ENCODE peak calls at places on chromosomes 1 and 21, in four cellular contexts. V is fibroblast of pulmonary artery, G is GM06990, Z is uterus. M is an unnamed sample.

GRCh38 chr1:61056674-61057439 is 25.5 kb upstream of the NFIA start:
- DNase-seq in G (no peak), Z (peak), V (peak), M (peak)

GRCh38 chr1:20037877-20038276 is 32.1 kb upstream of the PLA2G5 start:
- DNase-seq in G (no peak), V (no peak), Z (no peak), M (no peak)

GRCh38 chr21:28899744-28900143 is 92.9 kb downstream of the LTN1 start:
- DNase-seq in V (peak), G (no peak), Z (no peak), M (no peak)

GRCh38 chr1:63116016-63116415 is 206.4 kb upstream of the FOXD3 start:
- DNase-seq in G (no peak), Z (no peak), V (peak), M (no peak)

GRCh38 chr21:26849428-26850115 is 4.4 kb upstream of the ADAMTS1 start:
- DNase-seq in Z (no peak), G (no peak), V (peak), M (no peak)

GRCh38 chr21:46328151-46328550 is 4.2 kb downstream of the PCNT start:
- DNase-seq in V (no peak), Z (no peak), G (no peak), M (no peak)

GRCh38 chr1:225842788-225843425 is 33.0 kb downstream of the EPHX1 start:
- DNase-seq in V (no peak), G (no peak), Z (no peak), M (no peak)

GRCh38 chr1:162470216-162470615 is 27.4 kb upstream of the UHMK1 start:
- DNase-seq in G (no peak), V (peak), Z (no peak), M (no peak)

GRCh38 chr21:44349416-44349846 is 4.0 kb upstream of the TRPM2 start:
- DNase-seq in G (no peak), V (no peak), Z (no peak), M (no peak)

GRCh38 chr1:39692152-39693064 is 1.2 kb upstream of the HPCAL4 start:
- DNase-seq in Z (no peak), G (no peak), V (no peak), M (peak)

GRCh38 chr1:167126811-167127210 is 32.9 kb downstream of the STYXL2 start:
- DNase-seq in V (no peak), G (no peak), Z (no peak), M (no peak)

GRCh38 chr1:91803847-91804545 is 82.0 kb downstream of the TGFBR3 start:
- DNase-seq in Z (no peak), G (peak), V (no peak), M (peak)

GRCh38 chr1:24149854-24150227 is 6.9 kb upstream of the IL22RA1 start:
- DNase-seq in G (no peak), Z (no peak), V (peak), M (no peak)

GRCh38 chr1:240575976-240576666 is 35.8 kb downstream of the GREM2 start:
- DNase-seq in G (peak), V (peak), Z (no peak), M (peak)

GRCh38 chr1:229975047-229975446 is 92.0 kb upstream of the GALNT2 start:
- DNase-seq in V (no peak), Z (no peak), G (no peak), M (no peak)

GRCh38 chr1:186212574-186213224 is 162.4 kb downstream of the TPR start:
- DNase-seq in Z (peak), V (peak), G (no peak), M (no peak)

GRCh38 chr21:41217656-41218380 is 49.9 kb downstream of the BACE2 start:
- DNase-seq in Z (no peak), G (no peak), V (peak), M (no peak)

GRCh38 chr1:109201123-109201703 is 12.5 kb upstream of the SARS1 start:
- DNase-seq in V (peak), Z (no peak), G (no peak), M (no peak)

GRCh38 chr1:231171623-231172197 is 9.9 kb downstream of the TRIM67 start:
- DNase-seq in V (no peak), Z (no peak), G (no peak), M (no peak)

GRCh38 chr1:43818691-43819090 is 111.4 kb downstream of the ST3GAL3 start:
- DNase-seq in Z (no peak), V (no peak), G (no peak), M (no peak)

GRCh38 chr1:93874025-93874651 is 4.9 kb downstream of the DNTTIP2 start:
- DNase-seq in V (peak), G (no peak), Z (no peak), M (no peak)

GRCh38 chr21:45620201-45620600 is 23.3 kb upstream of the PCBP3 start:
- DNase-seq in V (no peak), Z (no peak), G (no peak), M (no peak)

GRCh38 chr1:10555635-10556429 is 81.1 kb downstream of the PEX14 start:
- DNase-seq in Z (no peak), V (no peak), G (peak), M (no peak)

GRCh38 chr1:243793298-243793697 is 56.7 kb downstream of the AKT3 start:
- DNase-seq in Z (no peak), G (no peak), V (no peak), M (no peak)

GRCh38 chr1:24966724-24967346 is 36.8 kb upstream of the RUNX3 start:
- DNase-seq in G (peak), Z (no peak), V (peak), M (peak)

GRCh38 chr1:24635195-24635843 is 7.8 kb upstream of the SRRM1 start:
- DNase-seq in Z (no peak), V (peak), G (peak), M (no peak)

GRCh38 chr1:53899206-53899628 is 5.2 kb downstream of the DIO1 start:
- DNase-seq in G (no peak), Z (peak), V (peak), M (no peak)

GRCh38 chr1:75736016-75736415 is 11.5 kb downstream of the ACADM start:
- DNase-seq in Z (no peak), G (no peak), V (no peak), M (no peak)

GRCh38 chr1:35561297-35561971 is 3.8 kb downstream of the NCDN start:
- DNase-seq in V (no peak), Z (no peak), G (no peak), M (no peak)

GRCh38 chr1:145926706-145927072 is 595 bp downstream of the RBM8A start:
- DNase-seq in V (no peak), Z (no peak), G (no peak), M (no peak)

GRCh38 chr1:217469983-217470382 is 160.9 kb downstream of the GPATCH2 start:
- DNase-seq in V (no peak), Z (no peak), G (no peak), M (no peak)

GRCh38 chr1:100146958-100147357 is 14.0 kb downstream of the TRMT13 start:
- DNase-seq in V (no peak), Z (no peak), G (no peak), M (no peak)

GRCh38 chr1:229254910-229255541 is 15.9 kb upstream of the RAB4A start:
- DNase-seq in V (peak), G (no peak), Z (no peak), M (peak)

GRCh38 chr1:93593868-93594602 is 87.6 kb downstream of the BCAR3 start:
- DNase-seq in G (no peak), V (no peak), Z (no peak), M (no peak)

GRCh38 chr1:173043253-173043652 is 7.5 kb downstream of the TNFSF18 start:
- DNase-seq in G (no peak), Z (no peak), V (peak), M (no peak)

GRCh38 chr1:195202271-195202670 is 1406.0 kb downstream of the KCNT2 start:
- DNase-seq in G (no peak), Z (no peak), V (peak), M (no peak)

DNA sequence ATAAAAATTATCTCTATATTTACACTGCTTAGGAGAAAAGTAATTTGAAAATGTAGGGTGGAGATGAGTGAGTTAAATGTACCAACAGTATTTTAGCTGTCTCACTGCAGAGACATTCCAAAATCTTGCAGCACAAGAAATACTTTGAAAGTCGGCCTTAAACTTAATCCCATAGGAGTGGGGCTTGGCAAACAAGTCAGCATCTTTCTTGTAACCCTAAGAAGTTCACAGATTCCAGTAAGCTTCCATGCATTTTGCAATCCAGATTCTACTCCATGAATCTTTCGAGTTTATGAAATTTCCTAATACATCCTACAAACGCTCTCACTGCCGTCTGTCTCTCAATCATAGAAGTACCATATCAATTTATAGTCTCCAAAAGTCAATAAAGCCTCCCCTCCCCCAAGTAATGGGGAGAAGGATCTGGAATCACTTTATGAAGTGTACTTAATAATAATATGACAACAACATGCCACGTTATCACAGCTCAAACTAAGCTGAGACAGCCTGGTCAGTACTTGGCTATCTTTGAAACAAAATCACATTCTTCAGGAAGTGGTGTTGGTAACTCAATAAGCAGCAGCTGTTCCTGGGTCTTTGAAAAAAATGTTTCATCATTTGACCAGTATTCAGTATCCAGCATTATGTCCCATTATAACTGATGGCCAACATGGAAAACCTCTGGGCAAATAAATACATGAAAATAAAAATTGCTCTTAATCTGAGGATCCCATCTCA is 317.4 kb upstream of the RUNX1 start:
- DNase-seq in V (peak), Z (peak), G (no peak), M (no peak)
- H3K4me3 ChIP-seq in V (no peak), Z (no peak), G (no peak), M (no peak)

GRCh38 chr1:1355376-1355775 is 3.0 kb downstream of the MXRA8 start:
- DNase-seq in V (no peak), Z (no peak), G (no peak), M (no peak)

GRCh38 chr1:1357871-1358432 is 403 bp downstream of the MXRA8 start:
- DNase-seq in V (no peak), G (no peak), Z (no peak), M (no peak)

GRCh38 chr1:1356796-1357401 is 1.5 kb downstream of the MXRA8 start:
- DNase-seq in Z (no peak), V (no peak), G (no peak), M (no peak)

GRCh38 chr1:1354271-1355247 is 3.8 kb downstream of the MXRA8 start:
- DNase-seq in V (no peak), Z (no peak), G (no peak), M (no peak)

GRCh38 chr1:1356166-1356795 is 2.1 kb downstream of the MXRA8 start:
- DNase-seq in G (no peak), V (no peak), Z (no peak), M (no peak)
- H3K4me3 ChIP-seq in G (no peak), V (peak), Z (peak), M (no peak)

DNA sequence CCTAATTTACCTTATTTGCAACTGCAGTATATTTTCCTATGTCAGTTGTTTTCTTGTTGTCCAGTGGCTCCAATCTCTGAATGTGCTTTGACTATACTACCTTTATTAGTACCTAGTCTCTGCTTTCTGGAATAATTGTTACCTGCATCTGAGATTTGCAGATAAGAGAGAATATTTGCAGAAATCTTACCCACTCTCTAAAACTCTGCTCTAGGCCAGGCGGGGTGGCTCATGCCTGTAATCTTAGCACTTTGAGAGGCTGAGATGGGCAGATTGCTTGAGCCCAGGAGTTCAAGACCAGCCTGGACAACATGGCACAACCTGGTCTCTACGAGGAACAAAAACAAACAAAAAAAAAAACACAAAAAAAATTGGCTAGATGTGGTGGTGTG is 2.0 kb upstream of the SYDE2 start:
- DNase-seq in Z (no peak), V (no peak), G (no peak), M (no peak)
- H3K4me3 ChIP-seq in Z (no peak), V (no peak), G (no peak), M (no peak)

GRCh38 chr1:153626929-153627796 is at the start of gene S100A13:
- DNase-seq in V (peak), G (peak), Z (peak), M (no peak)
- H3K4me3 ChIP-seq in V (peak), G (peak), Z (peak), M (no peak)

DNA sequence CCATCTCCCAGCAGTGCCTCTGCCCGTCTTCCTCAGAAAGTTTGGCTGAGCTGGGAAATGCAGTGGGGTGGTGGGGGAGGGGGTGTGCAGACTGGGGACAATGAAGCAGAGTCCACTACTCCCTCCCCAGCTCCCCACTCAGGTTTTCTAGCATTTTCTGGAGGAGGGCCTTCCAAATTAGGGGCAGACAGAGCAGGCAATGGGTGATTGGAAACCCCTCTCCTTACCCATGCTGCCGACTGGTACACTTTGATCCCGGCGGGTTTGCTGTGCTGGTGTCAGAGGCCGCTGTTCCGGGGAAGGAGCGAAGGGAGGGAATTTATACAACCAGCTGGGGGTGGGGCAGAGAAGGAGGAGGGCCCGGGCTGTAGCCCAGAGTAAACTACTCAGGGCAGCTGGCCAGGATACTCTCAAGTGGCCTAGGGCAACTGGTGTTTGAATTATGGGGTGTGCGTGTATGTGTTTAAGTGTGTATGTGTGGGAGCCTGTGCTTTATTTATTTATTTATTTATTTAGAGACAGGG is at the start of gene SELENBP1:
- DNase-seq in G (no peak), V (peak), Z (peak), M (no peak)
- H3K4me3 ChIP-seq in G (no peak), V (peak), Z (peak), M (no peak)

GRCh38 chr1:45359882-45360513 is 19.8 kb upstream of the MUTYH start:
- DNase-seq in G (no peak), V (peak), Z (peak), M (peak)
- H3K4me3 ChIP-seq in G (no peak), V (no peak), Z (no peak), M (no peak)

DNA sequence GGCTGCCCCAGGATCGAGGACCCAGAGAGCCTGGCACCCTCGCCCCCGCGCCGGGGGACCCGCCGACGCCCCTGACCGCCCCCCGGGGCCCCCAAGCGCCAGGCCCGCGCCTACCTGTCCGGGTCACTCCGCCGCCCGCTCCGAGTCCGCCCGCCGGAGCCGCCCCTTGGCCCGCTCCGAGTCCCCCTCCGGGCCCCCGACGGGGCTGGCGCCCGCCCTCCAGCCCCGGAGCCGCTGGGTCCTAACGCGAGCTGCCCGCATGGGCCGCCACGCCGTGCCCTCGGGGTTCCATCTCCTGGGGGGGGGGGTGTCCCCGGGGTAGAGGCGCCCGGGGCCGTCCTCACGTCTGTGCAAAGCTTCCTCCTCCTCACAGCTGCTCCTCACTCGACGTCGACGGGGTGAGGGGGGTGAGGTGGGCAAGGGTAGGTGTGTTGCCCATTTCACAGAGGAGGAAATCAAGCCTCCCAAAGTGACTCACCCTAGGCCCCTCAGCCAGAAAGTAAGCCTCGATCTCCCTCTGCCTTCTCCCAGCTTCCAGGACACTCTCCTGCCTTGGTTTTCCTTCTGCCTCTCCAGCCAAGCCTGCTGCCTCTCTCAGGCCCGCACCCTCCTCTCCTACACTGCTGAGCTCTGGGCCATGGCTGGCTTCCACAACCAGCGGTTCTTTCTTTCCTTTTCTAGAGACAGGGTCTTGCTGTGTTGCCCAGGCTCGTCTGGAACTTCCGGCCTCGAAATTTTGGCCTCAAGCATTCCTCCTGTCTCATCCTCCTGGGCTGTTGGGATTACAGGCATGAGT is at the start of gene MFAP2:
- DNase-seq in V (peak), Z (no peak), G (no peak), M (no peak)
- H3K4me3 ChIP-seq in V (peak), Z (peak), G (no peak), M (no peak)